ENCODE peak calls at places on chromosomes 5 and 9, in four cellular contexts. G is K562, Z is GM12878, P is HepG2. Q is an unnamed sample.

GRCh38 chr5:87263498-87263897 is 4.2 kb upstream of the RASA1 start:
- DNase-seq in P (no peak), Z (no peak), G (no peak), Q (no peak)

GRCh38 chr9:117218951-117219350 is 195.9 kb downstream of the ASTN2 start:
- DNase-seq in Z (no peak), G (no peak), P (no peak), Q (no peak)

GRCh38 chr9:84756156-84756555 is 86.6 kb downstream of the NTRK2 start:
- DNase-seq in G (no peak), P (no peak), Z (no peak), Q (no peak)

GRCh38 chr9:110047955-110048472 is 159.9 kb downstream of the C9orf152 start:
- DNase-seq in Z (no peak), P (no peak), G (no peak), Q (peak; percentile 53)

GRCh38 chr5:43769576-43770352 is 166.8 kb downstream of the NNT start:
- DNase-seq in G (no peak), Z (no peak), P (no peak), Q (no peak)

GRCh38 chr5:15285901-15286583 is 213.9 kb upstream of the FBXL7 start:
- DNase-seq in P (no peak), G (no peak), Z (no peak), Q (no peak)

GRCh38 chr5:159095882-159096554 is 3.7 kb downstream of the EBF1 start:
- DNase-seq in P (no peak), Z (no peak), G (no peak), Q (peak; percentile 27)

GRCh38 chr9:34072410-34072809 is 23.7 kb upstream of the UBAP2 start:
- DNase-seq in G (no peak), Z (no peak), P (no peak), Q (no peak)

GRCh38 chr9:133073264-133074000 is 11.7 kb downstream of the CEL start:
- DNase-seq in G (no peak), Z (no peak), P (no peak), Q (no peak)

GRCh38 chr5:58459276-58459859 is 518 bp downstream of the PLK2 start:
- DNase-seq in Z (no peak), P (peak; percentile 1), G (no peak), Q (peak; percentile 42)

GRCh38 chr5:123088031-123088805 is 823 bp upstream of the PRDM6 start:
- DNase-seq in Z (no peak), G (no peak), P (peak; percentile 3), Q (peak; percentile 28)

GRCh38 chr5:56479701-56480304 is 246.7 kb upstream of the ANKRD55 start:
- DNase-seq in Z (peak; percentile 30), P (no peak), G (no peak), Q (no peak)

GRCh38 chr5:139443766-139444473 is 4.6 kb upstream of the DNAJC18 start:
- DNase-seq in P (no peak), Z (no peak), G (no peak), Q (no peak)

GRCh38 chr9:101673642-101674041 is 64.8 kb downstream of the GRIN3A start:
- DNase-seq in G (no peak), Z (no peak), P (no peak), Q (no peak)

GRCh38 chr9:93297659-93298497 is 113.9 kb downstream of the WNK2 start:
- DNase-seq in Z (no peak), G (no peak), P (no peak), Q (peak; percentile 50)

GRCh38 chr9:96173640-96174039 is 128.3 kb downstream of the HSD17B3 start:
- DNase-seq in G (no peak), Z (no peak), P (no peak), Q (no peak)

GRCh38 chr5:139958749-139959148 is 84.3 kb downstream of the NRG2 start:
- DNase-seq in Z (no peak), G (no peak), P (no peak), Q (no peak)

GRCh38 chr9:38036359-38037084 is 32.5 kb downstream of the SHB start:
- DNase-seq in G (peak; percentile 75), Z (no peak), P (no peak), Q (no peak)

GRCh38 chr5:159440948-159441347 is 110.7 kb upstream of the IL12B start:
- DNase-seq in G (no peak), P (no peak), Z (no peak), Q (no peak)

GRCh38 chr5:142922223-142922952 is 152.2 kb downstream of the ARHGAP26 start:
- DNase-seq in G (peak; percentile 8), P (peak; percentile 95), Z (peak; percentile 21), Q (no peak)

GRCh38 chr5:131262953-131263541 is 806 bp upstream of the CDC42SE2 start:
- DNase-seq in G (peak; percentile 10), Z (no peak), P (no peak), Q (no peak)

GRCh38 chr9:133428579-133429215 is 6.5 kb downstream of the ADAMTS13 start:
- DNase-seq in P (peak; percentile 12), Z (no peak), G (peak; percentile 69), Q (peak; percentile 72)

GRCh38 chr5:140420226-140420570 is 18.6 kb downstream of the ANKHD1 start:
- DNase-seq in P (no peak), Z (no peak), G (no peak), Q (no peak)

GRCh38 chr9:131627846-131628820 is 82.8 kb downstream of the PRRT1B start:
- DNase-seq in G (no peak), P (no peak), Z (no peak), Q (no peak)

GRCh38 chr9:99818439-99818992 is 3.2 kb upstream of the NR4A3 start:
- DNase-seq in P (no peak), Z (no peak), G (peak; percentile 26), Q (no peak)

GRCh38 chr5:127358782-127359181 is 68.2 kb downstream of the MEGF10 start:
- DNase-seq in P (no peak), Z (no peak), G (no peak), Q (no peak)

GRCh38 chr9:100397867-100398266 is 29.1 kb upstream of the MSANTD3 start:
- DNase-seq in P (no peak), G (no peak), Z (no peak), Q (no peak)

GRCh38 chr9:77647659-77648457 is at the start of gene GNA14:
- DNase-seq in G (no peak), P (no peak), Z (no peak), Q (peak; percentile 57)

GRCh38 chr9:2502210-2502609 is 119.4 kb upstream of the VLDLR start:
- DNase-seq in Z (no peak), P (no peak), G (no peak), Q (no peak)

DNA sequence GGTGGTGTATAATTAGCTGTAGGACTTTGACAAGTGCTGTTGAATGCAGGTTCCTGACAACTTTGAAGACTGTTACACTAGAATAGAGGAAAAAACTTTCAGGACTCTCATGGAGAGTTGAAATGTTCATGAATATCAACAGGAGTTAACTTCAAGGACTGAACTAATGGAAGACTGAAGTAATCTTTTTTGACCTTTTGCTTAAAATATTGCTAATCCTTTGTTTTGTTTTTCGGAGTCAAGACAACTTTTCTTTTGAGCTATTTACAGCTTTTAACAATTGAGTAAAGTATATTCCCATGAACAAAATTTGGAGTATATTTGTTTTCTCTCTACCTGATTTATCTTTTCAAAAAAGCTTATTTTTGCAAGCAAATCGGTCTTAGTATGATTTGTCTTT is 34.1 kb upstream of the MTMR12 start:
- DNase-seq in G (no peak), Z (no peak), P (no peak), Q (no peak)
- TF ChIP-seq CBFB in G (no peak), Z (no peak), P (no peak), Q (no peak)

DNA sequence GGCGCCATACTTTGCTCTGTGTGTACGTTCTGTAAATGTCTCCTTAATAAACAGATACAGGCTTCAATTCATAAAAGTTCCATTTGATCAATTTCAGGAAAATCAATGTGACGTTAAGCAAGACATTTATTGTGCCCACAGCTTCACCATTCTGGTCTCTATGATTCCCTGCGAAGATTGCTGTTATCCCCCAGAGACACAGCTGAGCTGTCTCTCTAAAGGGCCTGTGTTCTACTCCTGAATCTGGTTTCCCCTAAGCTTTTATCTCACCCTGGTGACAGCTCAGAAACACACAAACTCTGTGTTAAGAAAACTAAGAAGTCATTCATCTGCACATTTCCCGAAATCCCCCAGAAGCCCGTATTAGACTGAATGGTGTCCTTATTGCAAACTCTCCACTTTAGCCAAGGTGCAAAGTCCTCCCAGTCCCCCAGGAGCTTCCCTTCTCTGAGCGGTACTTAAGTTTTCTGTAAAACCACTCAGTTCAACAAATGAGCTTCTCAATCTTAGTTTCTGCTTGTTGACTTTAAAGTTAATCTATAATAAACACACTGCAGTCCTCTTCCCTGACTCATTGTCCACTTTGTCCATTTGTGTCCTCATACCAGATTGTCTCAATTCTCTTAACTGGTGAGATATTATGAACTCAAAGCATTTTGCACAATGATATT is 1.4 kb upstream of the C5orf15 start:
- DNase-seq in G (peak; percentile 32), Z (peak; percentile 42), P (peak; percentile 94), Q (no peak)
- TF ChIP-seq CBFB in G (no peak), Z (no peak), P (no peak), Q (no peak)

DNA sequence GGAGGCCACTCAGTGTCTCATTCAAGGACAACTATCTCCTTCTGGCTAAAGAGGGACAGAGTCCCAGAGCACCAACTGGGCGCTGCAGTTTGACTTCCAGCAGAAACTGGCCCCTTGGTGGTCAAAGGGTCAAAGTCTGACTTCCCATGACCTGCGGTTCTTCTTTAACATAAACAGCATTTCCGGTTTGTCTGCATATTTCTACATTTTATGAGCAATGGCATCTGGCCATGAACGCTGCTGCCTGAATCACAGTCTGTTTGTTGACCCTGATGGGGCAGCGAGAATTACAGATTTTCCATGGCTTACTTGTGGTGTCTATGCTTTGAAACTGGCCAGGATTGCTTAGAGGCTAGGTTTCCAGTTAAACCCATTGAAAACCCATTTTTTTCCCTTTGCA is 1.3 kb downstream of the TNFSF15 start:
- DNase-seq in Z (no peak), P (peak; percentile 50), G (no peak), Q (no peak)
- TF ChIP-seq CBFB in Z (no peak), P (no peak), G (no peak), Q (no peak)

GRCh38 chr9:135506327-135507103 is 6.0 kb downstream of the MRPS2 start:
- DNase-seq in G (peak; percentile 91), Z (no peak), P (no peak), Q (peak; percentile 31)

GRCh38 chr9:135502873-135503321 is 2.4 kb downstream of the MRPS2 start:
- DNase-seq in P (no peak), Z (no peak), G (no peak), Q (no peak)

GRCh38 chr9:135503371-135504261 is 3.1 kb downstream of the MRPS2 start:
- DNase-seq in P (no peak), Z (no peak), G (no peak), Q (no peak)

GRCh38 chr9:135505406-135506187 is 5.1 kb downstream of the MRPS2 start:
- DNase-seq in Z (no peak), P (no peak), G (peak; percentile 27), Q (no peak)

DNA sequence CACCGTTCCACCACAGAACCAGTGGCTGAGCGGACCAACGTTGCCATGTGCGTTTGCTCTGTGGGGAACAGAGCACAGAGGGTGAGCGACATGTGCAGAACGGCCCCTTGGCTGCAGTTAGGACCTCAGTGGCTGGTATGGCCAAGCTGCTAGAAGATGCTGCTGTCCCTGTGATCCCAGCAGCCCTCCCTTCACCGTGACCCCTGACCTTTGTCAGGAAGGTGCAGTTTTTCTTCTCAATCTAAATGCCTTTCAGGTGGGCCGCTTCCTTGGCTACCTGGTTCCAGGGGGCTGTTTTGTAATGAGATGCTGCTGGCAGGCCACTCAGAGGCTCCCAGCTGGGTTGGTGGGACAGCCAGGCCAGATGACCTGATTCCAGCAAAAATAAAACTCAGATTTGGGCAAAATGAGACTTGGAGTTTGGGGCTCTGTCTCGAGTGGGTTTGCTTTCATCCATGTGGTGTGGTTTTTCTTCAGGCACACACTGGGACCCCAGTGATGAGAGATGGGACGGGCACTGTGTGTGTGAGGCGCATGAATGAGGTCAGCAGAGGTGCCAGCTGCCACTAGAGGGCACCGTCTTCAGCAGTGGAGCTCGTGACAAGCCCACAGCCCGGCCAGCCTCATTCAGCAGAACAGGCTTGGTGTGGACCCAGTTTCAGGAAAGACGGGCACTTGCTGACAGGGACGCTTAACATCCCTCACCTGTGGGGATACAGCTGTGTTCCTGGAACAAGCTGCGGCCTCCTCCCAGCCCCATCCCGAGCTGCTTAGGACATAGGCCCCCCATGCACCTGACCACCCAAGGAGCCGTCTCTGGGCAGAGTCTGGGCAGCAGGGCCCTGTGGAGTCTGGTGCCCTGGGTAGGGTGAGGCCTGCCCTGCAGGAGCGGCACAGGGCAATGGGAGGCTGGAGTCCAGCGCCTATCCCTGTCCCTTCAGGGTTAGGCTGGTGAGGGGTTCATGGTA is 4.1 kb downstream of the MRPS2 start:
- DNase-seq in P (peak; percentile 55), G (peak; percentile 60), Z (no peak), Q (peak; percentile 70)
- TF ChIP-seq CBFB in P (no peak), G (no peak), Z (no peak), Q (no peak)